ENCODE peak calls at places on chromosomes 4 and X, in six cellular contexts. G is endothelial cell of umbilical vein, Z is HepG2, F is WTC11, U is K562, N is H1. D is an unnamed sample.

GRCh38 chr4:33961751-33962150 is 2282.6 kb downstream of the ARAP2 start:
- DNase-seq in G (no peak), Z (no peak), F (no peak), U (no peak), N (no peak), D (no peak)

GRCh38 chr4:155539746-155540145 is 126.9 kb upstream of the GUCY1A1 start:
- DNase-seq in G (no peak), Z (no peak), F (no peak), U (no peak), N (no peak), D (no peak)

GRCh38 chr4:56424176-56424575 is 11.2 kb downstream of the PPAT start:
- DNase-seq in G (no peak), Z (no peak), F (no peak), U (no peak), N (no peak), D (no peak)

GRCh38 chrX:116726806-116727205 is 264.0 kb upstream of the CT83 start:
- DNase-seq in G (no peak), Z (no peak), F (peak), U (no peak), N (no peak), D (no peak)

GRCh38 chr4:94390804-94391410 is 48.3 kb upstream of the HPGDS start:
- DNase-seq in G (peak), Z (peak), F (no peak), U (peak), N (no peak), D (no peak)

GRCh38 chr4:170589597-170590191 is 499.9 kb upstream of the AADAT start:
- DNase-seq in G (no peak), Z (peak), F (no peak), U (no peak), N (no peak), D (peak)

GRCh38 chr4:185383451-185383850 is 12.3 kb downstream of the LRP2BP start:
- DNase-seq in G (no peak), Z (no peak), F (no peak), U (no peak), N (no peak), D (no peak)

GRCh38 chrX:18607966-18608365 is 63.9 kb downstream of the RS1 start:
- DNase-seq in G (no peak), Z (no peak), F (no peak), U (no peak), N (no peak), D (no peak)

GRCh38 chr4:37555324-37555723 is 130.9 kb downstream of the RELL1 start:
- DNase-seq in G (no peak), Z (no peak), F (no peak), U (peak), N (no peak), D (no peak)

GRCh38 chrX:123080065-123080464 is 104.0 kb upstream of the GRIA3 start:
- DNase-seq in G (no peak), Z (no peak), F (no peak), U (no peak), N (no peak), D (no peak)

GRCh38 chrX:145405012-145405411 is 157.7 kb downstream of the SPANXN1 start:
- DNase-seq in G (peak), Z (peak), F (no peak), U (peak), N (no peak), D (peak)

GRCh38 chr4:154579927-154580326 is 10.6 kb downstream of the FGA start:
- DNase-seq in G (no peak), Z (no peak), F (no peak), U (no peak), N (no peak), D (no peak)

GRCh38 chr4:168540865-168541607 is 44.2 kb downstream of the PALLD start:
- DNase-seq in G (no peak), Z (no peak), F (no peak), U (no peak), N (no peak), D (no peak)

GRCh38 chr4:137524642-137525384 is 7.5 kb downstream of the PCDH18 start:
- DNase-seq in G (peak), Z (no peak), F (no peak), U (no peak), N (no peak), D (no peak)

GRCh38 chr4:168409089-168409801 is 71.0 kb downstream of the DDX60L start:
- DNase-seq in G (peak), Z (no peak), F (no peak), U (no peak), N (no peak), D (peak)

GRCh38 chrX:3094261-3094660 is 53.0 kb downstream of the ARSF start:
- DNase-seq in G (no peak), Z (no peak), F (no peak), U (no peak), N (no peak), D (peak)

GRCh38 chrX:9396930-9397329 is 67.9 kb upstream of the TBL1X start:
- DNase-seq in G (no peak), Z (peak), F (no peak), U (no peak), N (no peak), D (no peak)

GRCh38 chrX:1239681-1240142 is 27.3 kb upstream of the CRLF2 start:
- DNase-seq in G (no peak), Z (no peak), F (no peak), U (peak), N (no peak), D (no peak)

GRCh38 chr4:84126061-84126787 is 372.9 kb downstream of the NKX6-1 start:
- DNase-seq in G (no peak), Z (no peak), F (no peak), U (no peak), N (no peak), D (no peak)

GRCh38 chrX:49206543-49206942 is 6.5 kb upstream of the SYP start:
- DNase-seq in G (no peak), Z (no peak), F (no peak), U (no peak), N (no peak), D (no peak)

GRCh38 chr4:180493299-180493698 is 1749.9 kb upstream of the TENM3 start:
- DNase-seq in G (no peak), Z (no peak), F (no peak), U (no peak), N (no peak), D (no peak)

GRCh38 chr4:121370729-121371325 is 10.0 kb downstream of the QRFPR start:
- DNase-seq in G (peak), Z (peak), F (peak), U (peak), N (no peak), D (no peak)

GRCh38 chrX:42128587-42128986 is 205.2 kb upstream of the CASK start:
- DNase-seq in G (no peak), Z (no peak), F (no peak), U (no peak), N (no peak), D (no peak)

GRCh38 chr4:113028074-113028473 is 21.4 kb upstream of the ANK2 start:
- DNase-seq in G (no peak), Z (no peak), F (no peak), U (no peak), N (no peak), D (no peak)

GRCh38 chrX:41095962-41096955 is 11.0 kb downstream of the USP9X start:
- DNase-seq in G (no peak), Z (no peak), F (no peak), U (no peak), N (no peak), D (no peak)

GRCh38 chr4:110371016-110371795 is 104.7 kb upstream of the ENPEP start:
- DNase-seq in G (no peak), Z (no peak), F (no peak), U (no peak), N (no peak), D (no peak)

GRCh38 chr4:165410214-165410613 is 31.4 kb downstream of the CPE start:
- DNase-seq in G (no peak), Z (no peak), F (no peak), U (no peak), N (no peak), D (no peak)

GRCh38 chrX:68633981-68634380 is 13.5 kb upstream of the STARD8 start:
- DNase-seq in G (no peak), Z (no peak), F (no peak), U (no peak), N (no peak), D (no peak)

DNA sequence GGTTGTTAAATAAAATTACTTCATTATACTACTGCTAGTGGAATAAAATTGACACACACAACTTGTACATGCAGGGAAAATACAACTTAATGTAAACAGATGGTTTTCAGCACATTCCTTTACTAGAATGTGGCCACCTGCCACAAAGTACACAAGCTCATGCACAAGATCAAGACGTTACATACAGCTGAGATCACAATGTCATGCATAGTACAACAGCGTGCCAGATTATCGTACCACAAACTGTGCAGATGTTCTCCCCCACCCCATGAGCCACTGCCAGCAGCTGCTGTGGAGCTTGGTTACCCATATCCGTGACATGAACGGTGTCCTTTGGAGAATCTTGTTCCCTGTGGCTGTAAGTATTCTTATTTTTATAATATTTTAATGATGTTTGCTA is 27.7 kb downstream of the FBXO8 start:
- DNase-seq in G (no peak), Z (no peak), F (no peak), U (peak), N (no peak), D (no peak)
- TF ChIP-seq JUN in G (no peak), Z (no peak), F (no peak), U (no peak), N (no peak), D (no peak)

DNA sequence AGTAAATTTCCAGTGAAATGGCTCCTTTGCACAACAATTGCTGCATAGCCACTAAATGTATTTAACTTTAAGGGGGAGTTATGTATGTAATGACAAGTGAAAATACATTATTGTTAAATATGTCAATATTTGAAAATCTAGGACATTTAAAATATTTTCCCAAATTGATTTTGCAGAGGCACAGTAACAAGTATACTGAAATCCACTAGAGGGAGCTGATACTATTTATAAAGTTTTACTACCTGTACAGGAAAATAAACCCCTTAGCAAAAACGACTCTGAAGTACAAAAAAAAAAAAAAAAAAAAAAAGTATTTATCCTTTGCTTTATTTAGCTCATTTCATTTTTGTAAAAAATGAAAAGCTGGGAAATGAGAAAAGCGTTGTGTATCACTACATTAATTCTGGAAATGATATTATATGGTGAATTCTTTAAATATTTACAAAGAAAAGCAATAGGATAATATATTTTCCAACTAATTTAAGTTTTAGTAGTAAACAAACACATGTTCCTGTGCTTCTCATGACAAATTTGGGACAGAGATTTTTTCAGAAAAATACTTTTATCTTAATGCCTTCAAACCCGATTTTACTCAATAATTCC is 727.7 kb downstream of the DMD start:
- DNase-seq in G (no peak), Z (no peak), F (no peak), U (no peak), N (no peak), D (no peak)
- TF ChIP-seq JUN in G (no peak), Z (no peak), F (no peak), U (no peak), N (no peak), D (no peak)

GRCh38 chr4:178242655-178243054 is 800.4 kb upstream of the AGA start:
- DNase-seq in G (no peak), Z (no peak), F (no peak), U (no peak), N (no peak), D (no peak)

GRCh38 chr4:178244785-178245184 is 802.5 kb upstream of the AGA start:
- DNase-seq in G (no peak), Z (no peak), F (no peak), U (no peak), N (no peak), D (no peak)

GRCh38 chr4:178241601-178242118 is 799.4 kb upstream of the AGA start:
- DNase-seq in G (no peak), Z (no peak), F (no peak), U (no peak), N (no peak), D (no peak)

DNA sequence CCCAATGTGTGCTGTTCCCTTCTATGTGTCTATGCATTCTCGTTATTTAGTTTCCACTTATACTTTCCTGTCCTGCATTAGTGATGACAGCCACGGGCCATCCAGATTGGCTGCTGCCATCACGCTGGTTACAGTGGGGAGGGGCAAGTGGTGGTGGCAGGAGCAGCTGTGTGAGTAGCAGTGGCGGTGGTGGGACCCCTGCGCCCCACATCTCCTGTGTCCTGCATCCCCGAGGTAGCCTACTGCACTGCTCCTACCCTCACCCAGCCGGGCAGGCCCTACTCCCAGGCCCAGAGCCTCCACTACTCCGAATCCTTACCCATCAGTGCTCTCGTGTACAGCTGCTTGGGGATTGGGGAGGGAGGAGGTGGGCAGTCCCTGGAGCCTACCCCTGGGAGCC is 798.7 kb upstream of the AGA start:
- DNase-seq in G (no peak), Z (no peak), F (no peak), U (no peak), N (no peak), D (no peak)
- TF ChIP-seq JUN in G (no peak), Z (no peak), F (no peak), U (no peak), N (no peak), D (no peak)

DNA sequence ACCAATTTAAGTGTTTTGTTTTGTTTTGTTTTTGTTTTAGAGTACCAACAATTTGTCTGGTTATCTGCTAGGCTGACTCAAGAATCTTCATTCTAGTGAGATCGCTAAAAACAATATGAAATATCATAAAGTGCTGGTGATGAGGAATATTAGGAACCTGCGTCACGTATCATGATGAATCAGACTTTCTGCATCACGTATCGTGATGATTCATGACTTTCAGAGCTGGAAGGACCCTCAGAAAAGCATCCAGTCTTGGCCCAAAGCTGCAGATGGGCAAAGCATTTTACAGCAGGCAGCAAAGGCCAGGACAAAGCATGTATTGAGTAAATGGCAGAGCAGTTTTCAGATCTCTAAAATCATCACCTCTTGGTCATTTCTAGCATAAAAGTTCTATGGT is 278.0 kb upstream of the BOD1L1 start:
- DNase-seq in G (no peak), Z (no peak), F (no peak), U (no peak), N (no peak), D (peak)
- TF ChIP-seq JUN in G (peak), Z (no peak), F (no peak), U (no peak), N (no peak), D (no peak)

GRCh38 chr4:140673729-140674128 is 82.5 kb downstream of the TBC1D9 start:
- DNase-seq in G (no peak), Z (no peak), F (no peak), U (no peak), N (no peak), D (no peak)
- TF ChIP-seq JUN in G (no peak), Z (no peak), F (no peak), U (no peak), N (no peak), D (no peak)

DNA sequence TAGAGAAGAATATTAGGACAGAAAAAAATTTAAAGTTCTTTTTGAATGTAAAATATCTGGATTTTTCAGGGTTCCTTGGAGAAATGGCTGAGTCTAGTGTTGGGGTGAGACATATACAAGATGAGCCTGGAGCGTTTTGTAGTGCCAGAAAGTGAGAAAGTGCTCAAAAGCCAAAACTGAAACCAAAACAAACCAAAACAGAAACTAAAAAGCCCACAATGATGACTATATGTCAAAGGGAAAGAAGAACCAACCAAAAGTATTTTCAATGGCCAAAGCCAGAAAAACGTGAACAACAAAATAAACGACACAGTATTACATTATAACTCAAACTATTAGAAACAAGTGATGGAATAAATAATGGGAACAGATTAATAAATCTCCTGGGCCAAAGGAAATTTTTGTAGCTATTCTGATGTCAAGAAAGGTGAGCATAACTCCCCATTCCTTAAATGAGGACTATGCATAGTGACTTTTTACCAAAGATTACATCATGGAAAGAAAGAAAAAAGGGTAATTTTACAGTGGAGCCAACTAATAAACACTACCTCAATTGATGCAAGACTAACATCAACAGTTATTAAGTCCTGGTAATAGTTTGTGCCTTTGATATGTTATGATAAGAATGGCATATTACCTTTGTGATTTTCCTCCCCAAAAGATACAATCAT is 1137.6 kb downstream of the C4orf33 start:
- DNase-seq in G (no peak), Z (no peak), F (no peak), U (no peak), N (no peak), D (no peak)
- TF ChIP-seq JUN in G (no peak), Z (no peak), F (no peak), U (no peak), N (no peak), D (no peak)

GRCh38 chr4:19786616-19787015 is 465.1 kb upstream of the SLIT2 start:
- DNase-seq in G (no peak), Z (no peak), F (no peak), U (no peak), N (no peak), D (no peak)

DNA sequence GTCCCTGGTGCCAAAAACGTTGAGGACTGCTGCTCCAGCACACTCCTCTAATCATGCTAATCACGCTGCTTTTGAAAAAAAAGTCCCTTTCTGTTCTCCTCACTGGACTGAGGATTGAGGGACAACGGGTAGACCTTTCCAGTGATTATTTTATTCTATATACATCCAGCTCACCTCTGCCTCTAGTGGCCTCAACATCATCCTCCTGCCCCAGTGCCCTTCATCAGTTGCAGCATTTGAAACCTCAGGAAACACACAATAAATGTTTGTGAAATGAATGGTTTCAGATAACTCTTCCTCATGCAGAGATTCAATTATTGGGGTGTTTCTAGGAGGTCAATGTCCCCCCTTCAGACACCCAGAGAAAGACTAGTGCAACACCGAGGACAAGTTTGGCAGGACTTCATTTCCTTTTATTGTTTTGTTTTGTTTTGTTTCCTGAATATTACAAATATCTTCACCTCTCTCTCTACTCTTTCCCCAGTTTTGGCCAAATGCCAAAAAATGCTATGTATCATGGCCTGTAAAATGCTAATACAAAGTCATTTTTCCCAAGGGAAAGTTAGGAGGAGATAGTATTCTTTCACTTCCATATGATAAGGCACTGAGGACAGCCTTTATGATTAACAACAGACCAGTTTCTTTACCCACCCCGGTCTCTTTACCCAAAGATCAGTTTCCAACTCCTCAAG is 460.1 kb upstream of the SLIT2 start:
- DNase-seq in G (peak), Z (no peak), F (no peak), U (no peak), N (no peak), D (no peak)
- TF ChIP-seq JUN in G (no peak), Z (no peak), F (no peak), U (no peak), N (no peak), D (no peak)

DNA sequence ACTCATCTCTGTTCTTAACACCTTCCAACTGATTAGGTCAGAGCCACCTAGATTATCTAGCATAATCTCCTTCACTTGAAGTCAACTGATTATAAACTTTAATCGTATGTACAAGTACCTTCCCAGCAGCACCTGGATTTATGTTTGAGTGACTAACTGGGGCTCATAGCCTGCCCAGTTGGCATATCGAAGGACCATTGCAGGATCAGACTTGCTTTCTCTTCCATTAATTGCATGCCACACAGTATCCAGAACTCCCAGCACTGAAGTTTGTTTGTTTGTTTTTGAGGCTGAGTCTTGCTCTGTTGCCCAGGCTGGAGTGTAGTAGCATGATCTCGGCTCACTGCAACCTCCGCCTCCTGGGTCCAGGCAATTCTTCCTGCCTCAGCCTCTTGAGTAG is 27.9 kb downstream of the GRK4 start:
- DNase-seq in G (no peak), Z (no peak), F (no peak), U (no peak), N (no peak), D (no peak)
- TF ChIP-seq JUN in G (no peak), Z (no peak), F (no peak), U (no peak), N (no peak), D (no peak)

D was measured in A549.